ENCODE peak calls at places on chromosomes 6 and 20, in five cellular contexts. One of them, this sample, is unnamed.

GRCh38 chr6:169172435-169172834 is 81.2 kb downstream of the THBS2 start:
- DNase-seq in AG08395: peak; percentile 90
- DNase-seq in foreskin fibroblast: peak; percentile 98
- DNase-seq in stromal cell of bone marrow: peak; percentile 76
- DNase-seq in H4: peak; percentile 71
- DNase-seq in this sample: peak; percentile 90

GRCh38 chr6:27414300-27414699 is 25.7 kb downstream of the ZNF391 start:
- DNase-seq in H4: no peak
- DNase-seq in AG08395: no peak
- DNase-seq in stromal cell of bone marrow: no peak
- DNase-seq in foreskin fibroblast: no peak
- DNase-seq in this sample: no peak

GRCh38 chr6:154686162-154686561 is 47.1 kb upstream of the SCAF8 start:
- DNase-seq in foreskin fibroblast: no peak
- DNase-seq in AG08395: no peak
- DNase-seq in H4: no peak
- DNase-seq in stromal cell of bone marrow: no peak
- DNase-seq in this sample: no peak

GRCh38 chr6:113636357-113636824 is 220.8 kb upstream of the MARCKS start:
- DNase-seq in AG08395: peak; percentile 18
- DNase-seq in foreskin fibroblast: peak; percentile 61
- DNase-seq in stromal cell of bone marrow: no peak
- DNase-seq in H4: no peak
- DNase-seq in this sample: peak; percentile 44

GRCh38 chr6:137646506-137646905 is 152.3 kb upstream of the OLIG3 start:
- DNase-seq in H4: no peak
- DNase-seq in AG08395: no peak
- DNase-seq in foreskin fibroblast: peak; percentile 49
- DNase-seq in stromal cell of bone marrow: peak; percentile 41
- DNase-seq in this sample: no peak

GRCh38 chr20:17262786-17263185 is 35.9 kb downstream of the PCSK2 start:
- DNase-seq in H4: no peak
- DNase-seq in stromal cell of bone marrow: no peak
- DNase-seq in foreskin fibroblast: no peak
- DNase-seq in AG08395: no peak
- DNase-seq in this sample: no peak

GRCh38 chr6:15109338-15110090 is 136.4 kb upstream of the JARID2 start:
- DNase-seq in AG08395: no peak
- DNase-seq in foreskin fibroblast: no peak
- DNase-seq in stromal cell of bone marrow: no peak
- DNase-seq in H4: no peak
- DNase-seq in this sample: no peak

GRCh38 chr6:126118934-126119333 is 132.6 kb downstream of the TRMT11 start:
- DNase-seq in stromal cell of bone marrow: no peak
- DNase-seq in foreskin fibroblast: peak; percentile 7
- DNase-seq in AG08395: no peak
- DNase-seq in H4: no peak
- DNase-seq in this sample: no peak

GRCh38 chr6:134447883-134448387 is 130.0 kb upstream of the SGK1 start:
- DNase-seq in stromal cell of bone marrow: peak; percentile 93
- DNase-seq in H4: no peak
- DNase-seq in foreskin fibroblast: peak; percentile 93
- DNase-seq in AG08395: peak; percentile 58
- DNase-seq in this sample: peak; percentile 84

GRCh38 chr6:10555625-10556309 is 34.6 kb downstream of the GCNT2 start:
- DNase-seq in foreskin fibroblast: peak; percentile 66
- DNase-seq in stromal cell of bone marrow: peak; percentile 11
- DNase-seq in H4: no peak
- DNase-seq in AG08395: peak; percentile 15
- DNase-seq in this sample: no peak

GRCh38 chr6:53752856-53753255 is 41.9 kb upstream of the LRRC1 start:
- DNase-seq in foreskin fibroblast: peak; percentile 24
- DNase-seq in stromal cell of bone marrow: no peak
- DNase-seq in H4: peak; percentile 45
- DNase-seq in AG08395: peak; percentile 67
- DNase-seq in this sample: no peak

GRCh38 chr6:18405477-18406293 is 18.5 kb downstream of the RNF144B start:
- DNase-seq in AG08395: peak; percentile 89
- DNase-seq in foreskin fibroblast: peak; percentile 95
- DNase-seq in H4: peak; percentile 81
- DNase-seq in stromal cell of bone marrow: peak; percentile 93
- DNase-seq in this sample: peak; percentile 95

GRCh38 chr6:157789861-157790260 is 33.2 kb upstream of the SNX9 start:
- DNase-seq in AG08395: no peak
- DNase-seq in H4: no peak
- DNase-seq in stromal cell of bone marrow: no peak
- DNase-seq in foreskin fibroblast: no peak
- DNase-seq in this sample: no peak

GRCh38 chr6:47737406-47737805 is 39.0 kb downstream of the ADGRF4 start:
- DNase-seq in AG08395: no peak
- DNase-seq in H4: peak; percentile 23
- DNase-seq in stromal cell of bone marrow: no peak
- DNase-seq in foreskin fibroblast: no peak
- DNase-seq in this sample: no peak

GRCh38 chr6:37648465-37649330 is 49.0 kb downstream of the MDGA1 start:
- DNase-seq in H4: no peak
- DNase-seq in stromal cell of bone marrow: no peak
- DNase-seq in foreskin fibroblast: peak; percentile 27
- DNase-seq in AG08395: peak; percentile 17
- DNase-seq in this sample: no peak

GRCh38 chr6:160798625-160799024 is 96.6 kb downstream of the PLG start:
- DNase-seq in AG08395: no peak
- DNase-seq in H4: no peak
- DNase-seq in foreskin fibroblast: peak; percentile 1
- DNase-seq in stromal cell of bone marrow: no peak
- DNase-seq in this sample: no peak

GRCh38 chr6:91273729-91274128 is 686.9 kb upstream of the MAP3K7 start:
- DNase-seq in foreskin fibroblast: no peak
- DNase-seq in H4: no peak
- DNase-seq in stromal cell of bone marrow: no peak
- DNase-seq in AG08395: no peak
- DNase-seq in this sample: no peak

GRCh38 chr6:83008631-83009030 is 57.0 kb downstream of the UBE3D start:
- DNase-seq in stromal cell of bone marrow: no peak
- DNase-seq in H4: no peak
- DNase-seq in AG08395: no peak
- DNase-seq in foreskin fibroblast: no peak
- DNase-seq in this sample: no peak

GRCh38 chr20:17684077-17684888 is 2.2 kb upstream of the RRBP1 start:
- DNase-seq in AG08395: no peak
- DNase-seq in stromal cell of bone marrow: no peak
- DNase-seq in H4: no peak
- DNase-seq in foreskin fibroblast: no peak
- DNase-seq in this sample: no peak

GRCh38 chr20:4563534-4563933 is 158.2 kb upstream of the PRND start:
- DNase-seq in H4: peak; percentile 47
- DNase-seq in AG08395: peak; percentile 61
- DNase-seq in stromal cell of bone marrow: peak; percentile 40
- DNase-seq in foreskin fibroblast: peak; percentile 90
- DNase-seq in this sample: no peak

GRCh38 chr6:14290448-14291388 is 173.1 kb downstream of the CD83 start:
- DNase-seq in H4: no peak
- DNase-seq in stromal cell of bone marrow: no peak
- DNase-seq in foreskin fibroblast: peak; percentile 20
- DNase-seq in AG08395: no peak
- DNase-seq in this sample: no peak

GRCh38 chr6:92047886-92048285 is 1371.5 kb downstream of the EPHA7 start:
- DNase-seq in H4: no peak
- DNase-seq in AG08395: no peak
- DNase-seq in stromal cell of bone marrow: no peak
- DNase-seq in foreskin fibroblast: no peak
- DNase-seq in this sample: no peak

GRCh38 chr6:138258991-138259390 is 40.7 kb upstream of the PBOV1 start:
- DNase-seq in stromal cell of bone marrow: no peak
- DNase-seq in H4: no peak
- DNase-seq in AG08395: no peak
- DNase-seq in foreskin fibroblast: no peak
- DNase-seq in this sample: no peak

GRCh38 chr6:134310206-134310605 is 7.7 kb downstream of the SGK1 start:
- DNase-seq in foreskin fibroblast: peak; percentile 14
- DNase-seq in H4: no peak
- DNase-seq in stromal cell of bone marrow: no peak
- DNase-seq in AG08395: peak; percentile 9
- DNase-seq in this sample: no peak

GRCh38 chr6:164414695-164415094 is 894.7 kb downstream of the C6orf118 start:
- DNase-seq in AG08395: no peak
- DNase-seq in foreskin fibroblast: no peak
- DNase-seq in stromal cell of bone marrow: no peak
- DNase-seq in H4: no peak
- DNase-seq in this sample: no peak

GRCh38 chr6:21586760-21587181 is 6.8 kb upstream of the SOX4 start:
- DNase-seq in stromal cell of bone marrow: no peak
- DNase-seq in H4: no peak
- DNase-seq in AG08395: no peak
- DNase-seq in foreskin fibroblast: no peak
- DNase-seq in this sample: no peak

GRCh38 chr20:6711950-6712634 is 55.4 kb upstream of the BMP2 start:
- DNase-seq in stromal cell of bone marrow: no peak
- DNase-seq in foreskin fibroblast: no peak
- DNase-seq in H4: no peak
- DNase-seq in AG08395: no peak
- DNase-seq in this sample: no peak

GRCh38 chr20:32451682-32452461 is 93.7 kb downstream of the ASXL1 start:
- DNase-seq in foreskin fibroblast: no peak
- DNase-seq in H4: no peak
- DNase-seq in stromal cell of bone marrow: no peak
- DNase-seq in AG08395: no peak
- DNase-seq in this sample: no peak

GRCh38 chr20:36447101-36447500 is 94.2 kb upstream of the MYL9 start:
- DNase-seq in H4: no peak
- DNase-seq in stromal cell of bone marrow: no peak
- DNase-seq in foreskin fibroblast: no peak
- DNase-seq in AG08395: no peak
- DNase-seq in this sample: no peak

GRCh38 chr6:100719883-100720682 is 161.0 kb downstream of the ASCC3 start:
- DNase-seq in H4: peak; percentile 14
- DNase-seq in AG08395: peak; percentile 11
- DNase-seq in foreskin fibroblast: peak; percentile 47
- DNase-seq in stromal cell of bone marrow: peak; percentile 12
- DNase-seq in this sample: no peak

GRCh38 chr20:10221022-10221421 is 2.4 kb downstream of the SNAP25 start:
- DNase-seq in foreskin fibroblast: no peak
- DNase-seq in AG08395: no peak
- DNase-seq in stromal cell of bone marrow: no peak
- DNase-seq in H4: no peak
- DNase-seq in this sample: no peak

GRCh38 chr6:149140137-149140909 is 177.2 kb upstream of the TAB2 start:
- DNase-seq in AG08395: no peak
- DNase-seq in H4: no peak
- DNase-seq in stromal cell of bone marrow: no peak
- DNase-seq in foreskin fibroblast: no peak
- DNase-seq in this sample: no peak

GRCh38 chr6:20572940-20573339 is 38.7 kb downstream of the CDKAL1 start:
- DNase-seq in foreskin fibroblast: peak; percentile 79
- DNase-seq in stromal cell of bone marrow: peak; percentile 33
- DNase-seq in H4: peak; percentile 16
- DNase-seq in AG08395: peak; percentile 35
- DNase-seq in this sample: peak; percentile 33

GRCh38 chr6:119148102-119148824 is 69.8 kb upstream of the FAM184A start:
- DNase-seq in H4: peak; percentile 50
- DNase-seq in AG08395: peak; percentile 72
- DNase-seq in foreskin fibroblast: peak; percentile 92
- DNase-seq in stromal cell of bone marrow: peak; percentile 85
- DNase-seq in this sample: peak; percentile 76

GRCh38 chr6:12174878-12175277 is 115.3 kb upstream of the EDN1 start:
- DNase-seq in foreskin fibroblast: peak; percentile 60
- DNase-seq in stromal cell of bone marrow: peak; percentile 9
- DNase-seq in AG08395: peak; percentile 13
- DNase-seq in H4: no peak
- DNase-seq in this sample: no peak

GRCh38 chr6:118086189-118086588 is 179.1 kb downstream of the SLC35F1 start:
- DNase-seq in H4: no peak
- DNase-seq in stromal cell of bone marrow: no peak
- DNase-seq in AG08395: no peak
- DNase-seq in foreskin fibroblast: no peak
- DNase-seq in this sample: no peak

GRCh38 chr20:34179636-34180360 is 61.4 kb upstream of the ASIP start:
- DNase-seq in foreskin fibroblast: no peak
- DNase-seq in H4: no peak
- DNase-seq in stromal cell of bone marrow: no peak
- DNase-seq in AG08395: no peak
- DNase-seq in this sample: no peak

GRCh38 chr20:43658068-43658722 is 8.7 kb upstream of the MYBL2 start:
- DNase-seq in H4: no peak
- DNase-seq in AG08395: peak; percentile 18
- DNase-seq in foreskin fibroblast: peak; percentile 15
- DNase-seq in stromal cell of bone marrow: no peak
- DNase-seq in this sample: no peak

GRCh38 chr6:37200085-37200484 is 30.1 kb downstream of the PIM1 start:
- DNase-seq in H4: no peak
- DNase-seq in AG08395: no peak
- DNase-seq in foreskin fibroblast: no peak
- DNase-seq in stromal cell of bone marrow: no peak
- DNase-seq in this sample: no peak